ENCODE peak calls at places on chromosomes 11 and 22, in five cellular contexts. L is activated CD4-positive, alpha-beta T cell treated with anti-CD3 and anti-CD28 coated beads, Interleukin-2, amount 10 ng/mL, durations not matched to agents 7 days and 5 days; U is Panc1; V is WTC11; E is HEK293T. P is an unnamed sample.

GRCh38 chr11:17954395-17955252 is 58.2 kb downstream of the SERGEF start:
- DNase-seq in V (no peak), E (no peak), L (no peak), U (no peak), P (peak)

GRCh38 chr11:117570701-117571100 is 226.3 kb downstream of the DSCAML1 start:
- DNase-seq in E (no peak), V (no peak), U (no peak), L (no peak), P (no peak)

GRCh38 chr11:66044757-66045156 is 4.2 kb downstream of the GAL3ST3 start:
- DNase-seq in E (no peak), U (no peak), V (no peak), L (no peak), P (no peak)

GRCh38 chr11:48111941-48112340 is 104.7 kb upstream of the OR4B1 start:
- DNase-seq in U (no peak), E (no peak), L (no peak), V (no peak), P (no peak)

GRCh38 chr11:10395196-10395897 is 59.7 kb upstream of the AMPD3 start:
- DNase-seq in L (no peak), U (no peak), E (no peak), V (no peak), P (peak)

GRCh38 chr11:78907636-78908035 is 333.0 kb upstream of the NARS2 start:
- DNase-seq in L (no peak), V (no peak), E (no peak), U (no peak), P (no peak)

GRCh38 chr11:95520361-95520760 is 269.2 kb downstream of the FAM76B start:
- DNase-seq in V (no peak), L (no peak), E (no peak), U (no peak), P (no peak)

GRCh38 chr11:72780291-72781062 is 13.4 kb downstream of the STARD10 start:
- DNase-seq in L (no peak), E (no peak), U (no peak), V (no peak), P (no peak)

GRCh38 chr22:32426881-32427280 is 14.8 kb upstream of the RTCB start:
- DNase-seq in U (no peak), L (no peak), V (no peak), E (no peak), P (no peak)

GRCh38 chr11:47180006-47180787 is 3.5 kb upstream of the ARFGAP2 start:
- DNase-seq in U (no peak), E (no peak), V (no peak), L (no peak), P (no peak)

GRCh38 chr11:10373340-10373739 is 68.5 kb downstream of the ADM start:
- DNase-seq in V (no peak), E (no peak), L (no peak), U (no peak), P (peak)

GRCh38 chr11:134949121-134949591 is 537.1 kb upstream of the B3GAT1 start:
- DNase-seq in L (no peak), U (peak), V (no peak), E (no peak), P (peak)

GRCh38 chr22:50270302-50271010 is at the start of gene MAPK11:
- DNase-seq in L (peak), V (peak), E (peak), U (no peak), P (peak)

GRCh38 chr11:103476874-103477273 is 367.6 kb downstream of the DYNC2H1 start:
- DNase-seq in U (no peak), E (no peak), L (no peak), V (no peak), P (no peak)

GRCh38 chr11:120272303-120272702 is 32.4 kb downstream of the POU2F3 start:
- DNase-seq in E (no peak), V (no peak), L (no peak), U (no peak), P (peak)

GRCh38 chr11:66842501-66842895 is 743 bp upstream of the RCE1 start:
- DNase-seq in E (no peak), U (no peak), L (no peak), V (no peak), P (no peak)

GRCh38 chr11:86688398-86689179 is 16.2 kb upstream of the ME3 start:
- DNase-seq in U (no peak), E (no peak), V (no peak), L (no peak), P (peak)

GRCh38 chr22:17575681-17576080 is 12.4 kb downstream of the SLC25A18 start:
- DNase-seq in U (no peak), E (no peak), L (no peak), V (no peak), P (no peak)

GRCh38 chr22:31346255-31346732 is at the start of gene PATZ1:
- DNase-seq in U (no peak), V (peak), E (peak), L (peak), P (peak)

GRCh38 chr11:14768789-14769188 is 123.2 kb downstream of the CYP2R1 start:
- DNase-seq in L (peak), V (no peak), E (no peak), U (no peak), P (no peak)

GRCh38 chr11:36196476-36197099 is 92.6 kb downstream of the COMMD9 start:
- DNase-seq in L (no peak), V (no peak), E (no peak), U (no peak), P (peak)

GRCh38 chr11:16782226-16782919 is 43.9 kb downstream of the C11orf58 start:
- DNase-seq in E (no peak), V (no peak), L (no peak), U (no peak), P (no peak)

GRCh38 chr22:21937821-21938070 is 14.9 kb downstream of the PPM1F start:
- DNase-seq in V (no peak), L (no peak), U (no peak), E (no peak), P (peak)

GRCh38 chr22:36736701-36737320 is 33.3 kb upstream of the CACNG2 start:
- DNase-seq in V (no peak), L (no peak), E (no peak), U (no peak), P (no peak)

GRCh38 chr11:134584001-134584561 is 172.0 kb upstream of the B3GAT1 start:
- DNase-seq in V (no peak), U (no peak), L (peak), E (no peak), P (no peak)

GRCh38 chr11:468493-468892 is 18.4 kb downstream of the PTDSS2 start:
- DNase-seq in L (no peak), U (no peak), V (no peak), E (no peak), P (no peak)

GRCh38 chr11:19382131-19382611 is 141.4 kb upstream of the E2F8 start:
- DNase-seq in E (no peak), V (no peak), U (no peak), L (no peak), P (no peak)

GRCh38 chr11:96102664-96103068 is 178.8 kb upstream of the MTMR2 start:
- DNase-seq in V (no peak), E (no peak), U (no peak), L (no peak), P (peak)

GRCh38 chr11:109819410-109819809 is 273.8 kb upstream of the ZC3H12C start:
- DNase-seq in V (no peak), E (no peak), U (no peak), L (no peak), P (no peak)

GRCh38 chr11:45892856-45893255 is 7.4 kb downstream of the MAPK8IP1 start:
- DNase-seq in V (no peak), E (no peak), U (no peak), L (no peak), P (no peak)

GRCh38 chr22:44192811-44193536 is 12.2 kb downstream of the PARVG start:
- DNase-seq in V (no peak), U (no peak), E (no peak), L (no peak), P (no peak)

GRCh38 chr11:13207665-13208594 is 69.7 kb upstream of the BMAL1 start:
- DNase-seq in V (no peak), E (no peak), U (no peak), L (peak), P (peak)

GRCh38 chr11:70244698-70245097 is 25.8 kb upstream of the PPFIA1 start:
- DNase-seq in U (no peak), L (no peak), E (no peak), V (no peak), P (peak)

GRCh38 chr11:116691779-116692178 is 81.0 kb downstream of the BUD13 start:
- DNase-seq in E (peak), L (peak), U (peak), V (peak), P (peak)